ENCODE peak calls at places on chromosomes 4 and X, in four cellular contexts. Q is progenitor cell of endocrine pancreas, X is psoas muscle, J is GM13976. H is an unnamed sample.

GRCh38 chr4:119646347-119647071 is 17.9 kb upstream of the PDE5A start:
- DNase-seq in Q (no peak), X (peak; percentile 48), J (no peak), H (no peak)

GRCh38 chr4:47926667-47927258 is 12.4 kb upstream of the NFXL1 start:
- DNase-seq in Q (peak; percentile 56), J (peak; percentile 50), X (no peak), H (peak; percentile 31)

GRCh38 chr4:163157157-163157556 is 9.5 kb downstream of the NAF1 start:
- DNase-seq in J (no peak), Q (no peak), X (no peak), H (no peak)

GRCh38 chr4:119029847-119030535 is 105.6 kb upstream of the MYOZ2 start:
- DNase-seq in X (no peak), Q (no peak), J (no peak), H (no peak)

GRCh38 chr4:112053825-112054224 is 91.4 kb upstream of the FAM241A start:
- DNase-seq in Q (no peak), J (no peak), X (no peak), H (no peak)

GRCh38 chr4:158314756-158315487 is 104.6 kb downstream of the TMEM144 start:
- DNase-seq in X (no peak), J (no peak), Q (no peak), H (no peak)

GRCh38 chr4:172270421-172270820 is 457.2 kb downstream of the GALNTL6 start:
- DNase-seq in J (no peak), Q (no peak), X (no peak), H (peak; percentile 1)

GRCh38 chrX:27679281-27679680 is 89.1 kb downstream of the DCAF8L2 start:
- DNase-seq in X (no peak), Q (no peak), J (no peak), H (no peak)

GRCh38 chrX:63428348-63428747 is 77.2 kb upstream of the SPIN4 start:
- DNase-seq in X (no peak), Q (no peak), J (no peak), H (no peak)

GRCh38 chr4:92646826-92647225 is 343.1 kb downstream of the GRID2 start:
- DNase-seq in X (no peak), J (no peak), Q (no peak), H (no peak)

GRCh38 chr4:65482410-65482809 is 187.9 kb downstream of the EPHA5 start:
- DNase-seq in J (no peak), X (no peak), Q (no peak), H (no peak)

GRCh38 chr4:110793381-110793801 is 170.5 kb upstream of the PITX2 start:
- DNase-seq in J (no peak), Q (no peak), X (no peak), H (no peak)

GRCh38 chrX:49291615-49292337 is 11.7 kb upstream of the GAGE10 start:
- DNase-seq in J (peak; percentile 60), X (peak; percentile 69), Q (peak; percentile 47), H (no peak)
- TF ChIP-seq CTCF in J (peak; percentile 58), X (peak; percentile 54), Q (peak; percentile 60), H (peak; percentile 59)

GRCh38 chrX:41922694-41923171 is 621 bp downstream of the CASK start:
- DNase-seq in Q (peak; percentile 15), J (peak; percentile 28), X (peak; percentile 58), H (no peak)
- TF ChIP-seq CTCF in Q (peak; percentile 26), J (no peak), X (no peak), H (no peak)

GRCh38 chr4:1112174-1112820 is 1.1 kb downstream of the RNF212 start:
- DNase-seq in J (peak; percentile 11), X (peak; percentile 79), Q (no peak), H (no peak)

GRCh38 chr4:1115528-1116293 is 2.3 kb upstream of the RNF212 start:
- DNase-seq in Q (no peak), J (no peak), X (no peak), H (peak; percentile 79)

GRCh38 chr4:1112821-1113182 is 562 bp downstream of the RNF212 start:
- DNase-seq in X (no peak), Q (no peak), J (no peak), H (no peak)

GRCh38 chr4:1113311-1114009 is at the start of gene RNF212:
- DNase-seq in Q (no peak), J (no peak), X (peak; percentile 49), H (no peak)

DNA sequence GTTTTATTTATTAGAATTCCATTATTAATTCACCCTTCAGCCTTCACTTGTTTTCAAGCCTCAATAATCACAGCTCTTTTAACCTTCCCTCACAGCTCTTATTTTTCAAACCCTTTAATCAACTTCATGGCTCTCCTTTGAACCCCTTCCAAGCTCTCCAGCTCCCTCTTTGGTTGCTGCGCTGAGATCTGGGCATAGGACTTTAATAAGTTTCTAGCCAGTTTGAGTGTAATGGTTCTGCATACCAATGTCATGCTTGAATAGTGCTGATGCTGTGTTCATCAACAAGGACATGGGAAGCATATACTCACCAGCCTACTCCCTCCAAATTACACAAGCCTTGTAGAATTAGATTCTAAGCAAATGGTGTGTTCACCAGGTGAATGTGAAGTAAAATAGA is 3.5 kb upstream of the RNF212 start:
- DNase-seq in Q (no peak), J (no peak), X (no peak), H (no peak)
- TF ChIP-seq CTCF in Q (no peak), J (no peak), X (no peak), H (peak; percentile 6)

GRCh38 chrX:121322159-121322558 is 274.7 kb downstream of the GLUD2 start:
- DNase-seq in Q (no peak), J (no peak), X (no peak), H (no peak)
- TF ChIP-seq CTCF in Q (no peak), J (peak; percentile 11), X (no peak), H (peak; percentile 31)

GRCh38 chr4:39660757-39661156 is 22.1 kb upstream of the SMIM14 start:
- DNase-seq in J (no peak), Q (no peak), X (no peak), H (no peak)

GRCh38 chr4:39657465-39657864 is 18.8 kb upstream of the SMIM14 start:
- DNase-seq in X (no peak), J (peak; percentile 72), Q (no peak), H (no peak)

GRCh38 chr4:39660045-39660444 is 21.4 kb upstream of the SMIM14 start:
- DNase-seq in X (no peak), J (no peak), Q (no peak), H (no peak)

GRCh38 chr4:39655866-39656265 is 17.2 kb upstream of the SMIM14 start:
- DNase-seq in J (no peak), X (no peak), Q (no peak), H (peak; percentile 59)

GRCh38 chr4:39658756-39659155 is 20.1 kb upstream of the SMIM14 start:
- DNase-seq in Q (no peak), J (no peak), X (no peak), H (no peak)
- TF ChIP-seq CTCF in Q (no peak), J (peak; percentile 8), X (no peak), H (peak; percentile 17)

DNA sequence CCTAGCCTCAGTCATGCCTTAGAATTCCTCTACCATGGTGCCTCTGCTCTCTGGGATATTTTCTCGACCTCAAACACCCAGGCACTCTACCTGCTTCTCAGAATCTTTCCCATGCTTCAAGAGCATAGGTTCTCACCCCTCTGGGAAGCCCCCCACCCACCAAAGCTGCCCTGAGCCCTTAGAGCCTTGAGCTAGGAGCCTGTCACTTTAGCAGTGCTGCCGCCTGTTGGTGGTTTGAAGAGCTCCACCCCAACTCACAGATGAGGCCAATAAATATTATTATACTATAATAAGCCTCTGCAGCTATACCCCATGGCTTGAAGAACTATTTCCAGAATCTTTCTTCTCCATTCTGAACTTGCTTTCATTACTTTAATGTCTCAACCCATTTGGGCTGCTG is 109.7 kb downstream of the RTL5 start:
- DNase-seq in X (no peak), J (no peak), Q (no peak), H (no peak)
- TF ChIP-seq CTCF in X (peak; percentile 22), J (peak; percentile 29), Q (peak; percentile 44), H (peak; percentile 19)